ENCODE peak calls at places on chromosomes 2 and 18, in four cellular contexts. U, E, S and J are unnamed samples.
A peak's percentile ranks its signal among the peaks of the same experiment; 100 is the strongest.

GRCh38 chr2:30470426-30470825 is 23.4 kb downstream of the LCLAT1 start:
- DNase-seq in S (no peak), E (no peak), U (no peak), J (no peak)

GRCh38 chr2:160932960-160933359 is 227.3 kb upstream of the TANK start:
- DNase-seq in E (no peak), S (no peak), U (no peak), J (no peak)

GRCh38 chr2:157480182-157480961 is 36.5 kb upstream of the CYTIP start:
- DNase-seq in S (no peak), U (peak; percentile 56), E (no peak), J (peak; percentile 23)

GRCh38 chr2:172931256-172931894 is 144.3 kb upstream of the MAP3K20 start:
- DNase-seq in E (peak; percentile 70), U (peak; percentile 31), S (peak; percentile 32), J (no peak)

GRCh38 chr18:75125359-75126331 is 83.3 kb downstream of the PTGR3 start:
- DNase-seq in E (no peak), U (no peak), S (no peak), J (no peak)

GRCh38 chr2:75844651-75845050 is 133.9 kb upstream of the GCFC2 start:
- DNase-seq in S (no peak), E (peak; percentile 23), U (no peak), J (no peak)

GRCh38 chr2:120352701-120353590 is 7.0 kb downstream of the INHBB start:
- DNase-seq in E (no peak), U (no peak), S (no peak), J (no peak)

GRCh38 chr2:9341351-9341887 is 81.9 kb downstream of the ITGB1BP1 start:
- DNase-seq in U (no peak), E (no peak), S (no peak), J (no peak)

GRCh38 chr18:75799449-75800330 is 372.2 kb upstream of the SMIM21 start:
- DNase-seq in E (peak; percentile 32), U (no peak), S (no peak), J (no peak)

GRCh38 chr2:199581935-199582336 is 124.2 kb upstream of the SATB2 start:
- DNase-seq in S (no peak), E (peak; percentile 49), U (no peak), J (no peak)

GRCh38 chr2:76472946-76473345 is 762.2 kb upstream of the GCFC2 start:
- DNase-seq in E (no peak), U (no peak), S (no peak), J (no peak)

GRCh38 chr2:141015339-141016047 is 1115.3 kb downstream of the LRP1B start:
- DNase-seq in S (no peak), E (peak; percentile 76), U (peak; percentile 46), J (no peak)

GRCh38 chr2:11738589-11739436 is 7.6 kb upstream of the LPIN1 start:
- DNase-seq in E (peak; percentile 72), S (no peak), U (peak; percentile 45), J (peak; percentile 54)
- TF ChIP-seq CTCF in E (peak; percentile 75), S (no peak), U (peak; percentile 24), J (no peak)

GRCh38 chr2:100482741-100483140 is 12.5 kb downstream of the NMS start:
- DNase-seq in S (no peak), U (no peak), E (no peak), J (no peak)
- TF ChIP-seq CTCF in S (no peak), U (no peak), E (no peak), J (no peak)

GRCh38 chr18:58661423-58661822 is 9.8 kb upstream of the MALT1 start:
- DNase-seq in S (no peak), E (peak; percentile 17), U (no peak), J (no peak)
- TF ChIP-seq CTCF in S (no peak), E (peak; percentile 45), U (no peak), J (no peak)

GRCh38 chr2:18611604-18612003 is 22.2 kb upstream of the NT5C1B start:
- DNase-seq in U (no peak), E (no peak), S (no peak), J (no peak)

GRCh38 chr2:18611184-18611583 is 21.8 kb upstream of the NT5C1B start:
- DNase-seq in S (no peak), U (no peak), E (peak; percentile 56), J (no peak)

GRCh38 chr2:18614042-18614441 is 24.7 kb upstream of the NT5C1B start:
- DNase-seq in S (no peak), E (peak; percentile 50), U (no peak), J (no peak)

GRCh38 chr2:18612133-18612532 is 22.8 kb upstream of the NT5C1B start:
- DNase-seq in S (no peak), U (no peak), E (no peak), J (no peak)

GRCh38 chr2:18610103-18610502 is 20.7 kb upstream of the NT5C1B start:
- DNase-seq in U (no peak), E (no peak), S (no peak), J (no peak)
- TF ChIP-seq CTCF in U (no peak), E (no peak), S (no peak), J (no peak)

GRCh38 chr2:38643021-38643671 is 22.8 kb upstream of the GALM start:
- DNase-seq in U (no peak), E (no peak), S (no peak), J (no peak)
- TF ChIP-seq CTCF in U (no peak), E (no peak), S (no peak), J (no peak)

DNA sequence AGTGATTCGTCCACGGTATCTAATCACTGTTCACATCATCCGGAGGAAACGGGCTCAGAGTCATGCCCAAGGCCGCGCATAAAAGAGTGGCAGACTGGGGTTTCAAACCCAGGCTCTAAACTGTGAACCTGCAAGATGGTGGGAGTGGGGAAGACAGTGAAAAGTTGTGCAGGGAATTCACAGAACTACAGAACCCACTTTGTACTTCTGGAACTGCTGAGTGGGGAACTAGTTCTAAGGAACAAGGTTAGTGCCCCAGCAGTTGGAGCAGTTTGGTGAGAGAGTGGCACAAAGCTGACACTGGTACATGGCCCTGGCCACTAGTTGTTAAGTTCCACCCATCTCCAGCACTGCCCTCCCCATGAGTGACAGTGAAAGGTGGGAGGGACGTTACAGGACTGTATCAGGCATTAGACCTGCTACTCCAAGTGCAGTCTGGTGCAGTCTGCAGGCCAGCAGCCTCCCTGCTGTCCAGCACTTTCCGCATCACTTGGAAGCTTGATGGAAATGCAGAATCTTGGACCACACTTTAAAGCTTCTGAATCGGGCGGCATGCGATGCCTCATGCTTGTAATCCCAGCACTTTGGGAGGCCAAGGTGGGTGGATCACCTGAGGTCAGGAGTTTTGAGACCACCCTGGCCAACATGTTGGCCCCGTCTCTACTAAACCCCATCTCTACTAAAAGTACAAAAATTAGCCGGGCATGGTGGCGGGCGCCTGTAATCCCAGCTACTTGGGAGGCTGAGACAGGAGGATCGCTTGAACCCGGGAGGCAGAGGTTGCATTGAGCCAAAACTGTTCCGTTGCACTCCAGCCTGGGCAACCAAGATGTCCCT is 47.3 kb downstream of the C2orf42 start:
- DNase-seq in U (peak; percentile 64), E (peak; percentile 37), S (no peak), J (peak; percentile 61)
- TF ChIP-seq CTCF in U (no peak), E (no peak), S (no peak), J (no peak)

GRCh38 chr2:182301093-182301492 is 125.7 kb downstream of the PDE1A start:
- DNase-seq in S (no peak), U (no peak), E (peak; percentile 23), J (no peak)
- TF ChIP-seq CTCF in S (no peak), U (no peak), E (no peak), J (no peak)

DNA sequence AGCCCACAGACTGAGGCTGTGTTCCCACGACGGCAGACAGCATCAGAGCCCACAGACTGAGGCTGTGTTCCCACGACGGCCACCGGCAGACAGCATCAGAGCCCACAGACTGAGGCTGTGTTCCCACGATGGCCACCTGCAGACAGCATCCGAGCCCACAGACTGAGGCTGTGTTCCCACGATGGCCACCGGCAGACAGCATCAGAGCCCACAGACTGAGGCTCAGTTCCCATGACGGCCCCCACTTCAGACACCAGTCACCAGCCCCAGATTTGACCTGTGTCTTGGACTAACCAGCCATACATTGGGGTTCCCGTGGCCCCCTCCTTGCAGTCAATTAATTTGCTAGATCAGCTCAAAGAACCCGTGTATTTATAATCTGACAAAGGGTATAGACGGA is 57.8 kb upstream of the SNTG2 start:
- DNase-seq in E (no peak), S (no peak), U (no peak), J (no peak)
- TF ChIP-seq CTCF in E (no peak), S (no peak), U (no peak), J (no peak)